ENCODE peak calls at places on chromosome 10, in ten cellular contexts. Q, T, M, L, I, B, O, K, C and Z are unnamed samples.

GRCh38 chr10:42932735-42933453 is 144.0 kb upstream of the RET start:
- DNase-seq in T (no peak), L (no peak), K (peak), Q (no peak), O (no peak), C (no peak), B (no peak), M (no peak), I (peak), Z (no peak)

GRCh38 chr10:78727251-78727650 is 341.5 kb upstream of the ZMIZ1 start:
- DNase-seq in L (no peak), M (no peak), I (no peak), Q (no peak), B (no peak), C (no peak), T (no peak), K (no peak), O (no peak), Z (no peak)

GRCh38 chr10:31149835-31150512 is 118.3 kb upstream of the ZNF438 start:
- DNase-seq in C (no peak), I (no peak), L (no peak), M (no peak), B (no peak), Q (no peak), K (no peak), T (no peak), O (no peak), Z (no peak)

GRCh38 chr10:33460461-33461294 is 126.2 kb upstream of the NRP1 start:
- DNase-seq in O (no peak), T (no peak), M (peak), L (no peak), K (no peak), Q (no peak), I (no peak), B (no peak), C (no peak), Z (no peak)

GRCh38 chr10:87658383-87658795 is 1.3 kb upstream of the PAPSS2 start:
- DNase-seq in O (no peak), B (no peak), K (no peak), C (peak), M (no peak), I (no peak), Q (peak), T (no peak), L (no peak), Z (no peak)

GRCh38 chr10:7866191-7866590 is 47.9 kb downstream of the TAF3 start:
- DNase-seq in T (no peak), B (no peak), K (no peak), O (no peak), Q (no peak), I (no peak), M (no peak), C (no peak), L (no peak), Z (no peak)

GRCh38 chr10:31000867-31001266 is 30.8 kb downstream of the ZNF438 start:
- DNase-seq in K (no peak), I (no peak), O (no peak), C (no peak), M (no peak), L (no peak), T (no peak), B (no peak), Q (no peak), Z (no peak)

GRCh38 chr10:102009801-102010425 is 46.1 kb downstream of the ARMH3 start:
- DNase-seq in O (peak), I (no peak), L (peak), K (peak), Q (peak), C (peak), M (peak), B (peak), T (peak), Z (peak)

DNA sequence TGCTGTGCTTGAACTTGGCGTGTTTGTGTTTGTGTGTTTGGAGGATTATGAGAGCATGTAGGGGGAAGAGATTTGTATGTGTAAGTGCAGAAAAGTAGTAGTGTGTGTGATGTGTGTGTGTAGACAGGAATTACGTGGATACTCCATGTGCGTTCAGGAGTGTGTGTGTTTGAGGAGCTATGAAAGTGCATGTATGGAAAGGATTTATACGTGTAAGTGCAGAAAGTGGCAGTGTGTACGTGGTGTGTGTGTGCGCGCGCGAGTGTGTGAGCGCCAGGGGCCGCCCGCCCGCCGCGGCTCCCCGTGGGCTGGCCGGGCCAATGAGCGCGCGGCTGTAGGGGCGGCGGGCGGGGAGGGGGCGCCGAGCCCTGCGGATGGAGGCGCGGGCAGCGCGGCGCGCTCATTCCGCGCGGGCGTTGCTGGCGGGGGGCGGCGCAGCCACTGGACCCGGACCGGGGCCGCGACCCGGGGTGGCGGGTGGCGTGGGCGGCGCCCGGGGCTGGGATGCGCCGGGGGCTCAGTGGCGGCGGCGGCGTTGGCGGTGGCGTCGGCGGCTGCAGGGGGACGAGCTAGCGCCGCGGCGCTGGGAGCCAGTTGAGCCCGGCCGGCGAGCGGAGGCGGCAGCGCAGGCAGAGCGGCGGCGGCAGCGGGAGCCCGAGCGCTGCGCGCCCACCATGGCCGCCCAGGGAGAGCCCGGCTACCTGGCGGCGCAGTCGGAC is at the start of gene BICC1:
- DNase-seq in O (peak), B (peak), L (peak), T (peak), K (no peak), M (peak), I (peak), C (peak), Q (peak), Z (no peak)
- TF ChIP-seq POLR2A in O (no peak), B (no peak), L (no peak), T (no peak), K (no peak), M (peak), I (no peak), C (no peak), Q (peak), Z (no peak)

GRCh38 chr10:81096558-81096957 is 558.9 kb downstream of the SH2D4B start:
- DNase-seq in I (no peak), K (no peak), O (no peak), B (no peak), C (no peak), T (no peak), Q (no peak), L (no peak), M (no peak), Z (no peak)
- TF ChIP-seq POLR2A in I (no peak), K (no peak), O (no peak), B (no peak), C (no peak), T (no peak), Q (no peak), L (no peak), M (no peak), Z (no peak)

GRCh38 chr10:123552760-123553554 is 113.2 kb upstream of the GPR26 start:
- DNase-seq in O (no peak), M (no peak), K (no peak), I (no peak), B (no peak), L (no peak), Q (no peak), C (no peak), T (no peak), Z (no peak)
- TF ChIP-seq POLR2A in O (no peak), M (no peak), K (no peak), I (no peak), B (no peak), L (no peak), Q (no peak), C (no peak), T (no peak), Z (no peak)

GRCh38 chr10:6199131-6199733 is 3.5 kb upstream of the PFKFB3 start:
- DNase-seq in L (peak), Q (no peak), K (no peak), C (no peak), M (no peak), T (no peak), I (no peak), O (peak), B (no peak), Z (no peak)

GRCh38 chr10:6201511-6201975 is 1.2 kb upstream of the PFKFB3 start:
- DNase-seq in M (peak), O (peak), B (peak), L (peak), I (peak), Q (peak), C (peak), K (no peak), T (peak), Z (peak)

GRCh38 chr10:6202098-6202683 is 541 bp upstream of the PFKFB3 start:
- DNase-seq in I (no peak), M (no peak), C (no peak), L (no peak), B (peak), O (no peak), K (no peak), T (no peak), Q (no peak), Z (no peak)

GRCh38 chr10:6202684-6203330 is at the start of gene PFKFB3:
- DNase-seq in C (peak), Q (peak), K (peak), O (peak), B (peak), T (peak), I (peak), M (peak), L (peak), Z (peak)

DNA sequence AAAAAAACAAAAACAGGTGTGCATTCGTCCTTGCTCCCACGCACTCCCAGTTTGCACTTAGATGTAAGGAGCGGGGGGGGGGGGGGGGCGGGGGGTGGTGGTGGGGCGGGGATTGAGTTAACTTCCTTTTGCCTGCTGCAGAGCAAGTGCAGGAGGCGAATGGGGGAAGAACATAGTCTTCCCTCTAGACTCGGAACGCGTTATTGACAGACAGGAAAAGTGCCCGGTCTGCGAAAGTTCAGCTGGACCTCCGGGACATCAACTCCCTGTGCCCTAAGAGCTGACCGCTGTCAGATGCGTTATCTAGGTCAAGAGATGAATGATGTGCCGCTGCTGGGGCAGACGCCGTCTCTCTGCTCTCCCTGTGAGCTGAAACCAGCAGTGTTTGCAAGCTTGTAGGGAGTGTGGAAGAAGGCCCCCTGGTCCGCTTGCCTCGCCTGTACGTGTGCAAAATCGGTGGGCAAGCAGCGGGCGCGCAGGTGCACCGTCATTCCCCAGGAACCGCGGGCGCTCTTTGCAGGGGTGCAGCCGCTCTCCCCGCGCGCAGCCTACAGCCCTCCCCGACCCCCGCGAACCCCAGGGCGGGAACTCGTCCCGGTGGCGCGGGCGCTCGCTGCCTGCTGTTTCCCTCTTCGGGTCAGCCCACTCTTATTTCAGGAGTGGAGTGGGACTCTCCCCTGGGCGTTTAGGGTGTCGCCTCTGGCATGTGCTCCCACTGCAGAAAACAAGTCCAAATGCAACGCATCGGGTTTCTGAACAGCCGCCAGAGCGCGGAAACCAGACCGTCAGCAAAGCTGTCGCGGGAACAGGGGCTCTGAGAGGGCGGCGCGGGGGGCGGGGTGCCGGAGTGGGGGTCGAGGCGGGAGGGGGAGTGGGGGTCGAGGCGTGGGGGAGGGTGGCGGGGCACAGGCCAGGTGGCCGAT is 1.9 kb upstream of the PFKFB3 start:
- DNase-seq in T (peak), K (no peak), M (no peak), Q (peak), C (peak), L (peak), B (peak), O (peak), I (peak), Z (peak)
- TF ChIP-seq POLR2A in T (no peak), K (no peak), M (no peak), Q (no peak), C (no peak), L (no peak), B (no peak), O (peak), I (no peak), Z (no peak)

GRCh38 chr10:109922353-109922975 is 847 bp downstream of the XPNPEP1 start:
- DNase-seq in Q (no peak), I (no peak), L (no peak), T (no peak), C (peak), B (no peak), K (no peak), O (no peak), M (no peak), Z (no peak)

GRCh38 chr10:109924100-109924499 is 789 bp upstream of the XPNPEP1 start:
- DNase-seq in I (peak), L (no peak), T (no peak), K (no peak), C (no peak), M (no peak), B (no peak), O (no peak), Q (no peak), Z (no peak)

GRCh38 chr10:109924947-109925620 is 1.8 kb upstream of the XPNPEP1 start:
- DNase-seq in L (no peak), C (no peak), Q (no peak), T (no peak), B (no peak), K (no peak), M (no peak), I (no peak), O (no peak), Z (no peak)

GRCh38 chr10:109926141-109926745 is 2.9 kb upstream of the XPNPEP1 start:
- DNase-seq in Q (no peak), L (no peak), I (no peak), K (no peak), C (no peak), M (no peak), T (no peak), O (no peak), B (no peak), Z (no peak)

DNA sequence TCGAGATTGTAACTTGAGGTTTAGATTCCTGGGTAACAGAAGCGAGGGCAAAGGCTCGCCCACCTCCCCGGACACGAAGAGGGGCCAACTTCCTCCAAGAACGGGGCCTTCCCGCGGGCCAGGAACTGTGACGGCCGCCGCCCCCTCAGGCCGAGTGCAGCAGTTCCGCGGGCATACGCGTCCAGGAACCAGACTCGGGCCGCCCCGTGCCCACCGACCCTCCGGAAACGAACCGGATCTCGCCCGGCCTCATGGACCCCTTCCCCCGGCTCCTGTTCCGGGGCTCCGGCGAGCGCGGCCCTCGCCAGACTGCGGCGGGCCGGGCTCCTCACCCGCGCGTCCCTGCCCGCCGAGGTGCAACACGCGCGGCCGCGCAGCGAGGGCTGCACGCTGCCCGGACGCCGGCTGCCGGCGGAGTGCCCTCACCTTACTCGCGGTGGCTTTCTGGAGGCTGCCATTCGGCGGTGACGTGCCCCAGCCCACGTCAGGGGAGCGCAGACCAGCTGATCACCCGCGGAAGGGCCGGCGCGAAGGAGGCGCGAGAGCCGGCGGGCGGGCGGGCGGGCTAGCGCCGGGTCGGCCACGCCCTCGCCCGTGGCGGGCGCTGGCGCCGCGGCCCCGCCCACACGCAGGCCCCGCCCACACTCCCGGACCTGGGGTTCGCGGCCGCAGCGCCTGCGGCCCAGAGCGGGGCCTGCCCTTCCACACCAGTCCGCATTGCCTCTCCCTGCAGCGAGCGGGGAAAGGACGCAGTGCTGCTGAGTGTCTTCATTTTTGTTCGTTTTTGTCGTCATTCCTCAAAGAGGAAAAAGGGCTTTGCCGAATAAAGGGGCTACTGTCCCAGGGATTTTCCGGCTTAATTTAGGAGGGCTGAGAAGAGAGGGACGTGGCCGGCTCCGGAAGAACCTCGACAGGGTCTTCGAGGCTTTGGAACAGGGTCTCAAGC is at the start of gene XPNPEP1:
- DNase-seq in M (peak), K (no peak), T (peak), I (peak), L (peak), B (peak), Q (peak), C (peak), O (peak), Z (peak)
- TF ChIP-seq POLR2A in M (peak), K (peak), T (peak), I (peak), L (peak), B (peak), Q (peak), C (peak), O (peak), Z (peak)

GRCh38 chr10:48464871-48465736 is 139.8 kb downstream of the ARHGAP22 start:
- DNase-seq in T (no peak), B (no peak), K (no peak), O (no peak), Q (no peak), L (peak), M (no peak), I (peak), C (no peak), Z (no peak)
- TF ChIP-seq POLR2A in T (no peak), B (no peak), K (no peak), O (no peak), Q (no peak), L (no peak), M (no peak), I (no peak), C (no peak), Z (no peak)

GRCh38 chr10:76303682-76304316 is 872.4 kb downstream of the LRMDA start:
- DNase-seq in O (peak), B (peak), C (peak), M (peak), K (peak), I (no peak), L (peak), Q (peak), T (peak), Z (peak)

GRCh38 chr10:76301950-76302349 is 870.5 kb downstream of the LRMDA start:
- DNase-seq in T (no peak), I (no peak), C (no peak), B (no peak), Q (no peak), L (no peak), O (no peak), K (no peak), M (no peak), Z (no peak)

GRCh38 chr10:76302936-76303656 is 871.7 kb downstream of the LRMDA start:
- DNase-seq in O (no peak), B (no peak), I (no peak), L (peak), C (peak), T (no peak), M (no peak), Q (no peak), K (no peak), Z (no peak)

GRCh38 chr10:76299501-76299900 is 868.1 kb downstream of the LRMDA start:
- DNase-seq in L (no peak), M (no peak), T (no peak), Q (no peak), K (no peak), B (no peak), O (no peak), C (no peak), I (no peak), Z (no peak)

DNA sequence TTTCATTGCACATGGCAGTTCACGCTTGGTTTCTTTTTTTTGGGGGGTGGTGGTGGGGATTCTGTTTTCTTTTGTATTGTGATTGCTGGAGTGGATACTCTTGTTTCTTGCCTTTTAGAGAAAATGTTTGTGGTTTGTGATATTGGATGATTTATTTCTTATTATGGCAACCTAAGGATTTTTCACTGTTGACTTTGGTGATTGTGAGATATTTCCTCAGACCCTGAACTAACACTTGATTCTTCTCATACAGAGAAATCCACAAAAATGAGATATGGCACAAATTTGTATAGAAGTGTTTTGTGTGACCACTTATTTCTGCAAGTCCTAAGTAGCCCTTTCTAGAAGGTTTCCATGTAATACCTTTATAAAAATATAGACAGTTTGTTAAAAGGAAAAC is 871.1 kb downstream of the LRMDA start:
- DNase-seq in L (no peak), O (no peak), M (no peak), K (no peak), I (no peak), T (no peak), C (no peak), Q (no peak), B (no peak), Z (no peak)
- TF ChIP-seq POLR2A in L (no peak), O (no peak), M (no peak), K (no peak), I (no peak), T (no peak), C (no peak), Q (no peak), B (no peak), Z (no peak)